ENCODE peak calls at places on chromosomes 13 and 19, in ten cellular contexts. One of them, this sample, is unnamed.

GRCh38 chr19:4374451-4375163 is 25.7 kb downstream of the SH3GL1 start:
- DNase-seq in fibroblast of mammary gland: peak
- DNase-seq in A549: peak
- DNase-seq in activated CD4-positive, alpha-beta T cell treated with anti-CD3 and anti-CD28 coated beads, Interleukin-2, amount 10 ng/mL, durations not matched to agents 7 days and 5 days: no peak
- DNase-seq in cerebellum: no peak
- DNase-seq in cardiac fibroblast: peak
- DNase-seq in B cell: no peak
- DNase-seq in NCI-H1092 treated with DMSO at 0.1 percent for 48 hours: no peak
- DNase-seq in GDM1: no peak
- DNase-seq in endodermal cell: peak
- DNase-seq in this sample: no peak

GRCh38 chr13:47396915-47397314 is 500.1 kb upstream of the HTR2A start:
- DNase-seq in fibroblast of mammary gland: no peak
- DNase-seq in A549: no peak
- DNase-seq in activated CD4-positive, alpha-beta T cell treated with anti-CD3 and anti-CD28 coated beads, Interleukin-2, amount 10 ng/mL, durations not matched to agents 7 days and 5 days: no peak
- DNase-seq in cerebellum: no peak
- DNase-seq in cardiac fibroblast: no peak
- DNase-seq in B cell: no peak
- DNase-seq in NCI-H1092 treated with DMSO at 0.1 percent for 48 hours: no peak
- DNase-seq in GDM1: no peak
- DNase-seq in endodermal cell: no peak
- DNase-seq in this sample: no peak

GRCh38 chr13:72072223-72072622 is 205.2 kb upstream of the DACH1 start:
- DNase-seq in fibroblast of mammary gland: no peak
- DNase-seq in A549: no peak
- DNase-seq in activated CD4-positive, alpha-beta T cell treated with anti-CD3 and anti-CD28 coated beads, Interleukin-2, amount 10 ng/mL, durations not matched to agents 7 days and 5 days: no peak
- DNase-seq in cerebellum: no peak
- DNase-seq in cardiac fibroblast: no peak
- DNase-seq in B cell: no peak
- DNase-seq in NCI-H1092 treated with DMSO at 0.1 percent for 48 hours: no peak
- DNase-seq in GDM1: no peak
- DNase-seq in endodermal cell: no peak
- DNase-seq in this sample: no peak

GRCh38 chr13:37481005-37481857 is 117.3 kb downstream of the POSTN start:
- DNase-seq in fibroblast of mammary gland: peak
- DNase-seq in A549: no peak
- DNase-seq in activated CD4-positive, alpha-beta T cell treated with anti-CD3 and anti-CD28 coated beads, Interleukin-2, amount 10 ng/mL, durations not matched to agents 7 days and 5 days: no peak
- DNase-seq in cerebellum: no peak
- DNase-seq in cardiac fibroblast: peak
- DNase-seq in B cell: no peak
- DNase-seq in NCI-H1092 treated with DMSO at 0.1 percent for 48 hours: peak
- DNase-seq in GDM1: no peak
- DNase-seq in endodermal cell: no peak
- DNase-seq in this sample: no peak

GRCh38 chr13:23963184-23963931 is 66.1 kb upstream of the C1QTNF9B start:
- DNase-seq in fibroblast of mammary gland: no peak
- DNase-seq in A549: no peak
- DNase-seq in activated CD4-positive, alpha-beta T cell treated with anti-CD3 and anti-CD28 coated beads, Interleukin-2, amount 10 ng/mL, durations not matched to agents 7 days and 5 days: no peak
- DNase-seq in cerebellum: no peak
- DNase-seq in cardiac fibroblast: no peak
- DNase-seq in B cell: no peak
- DNase-seq in NCI-H1092 treated with DMSO at 0.1 percent for 48 hours: no peak
- DNase-seq in GDM1: no peak
- DNase-seq in endodermal cell: no peak
- DNase-seq in this sample: no peak

GRCh38 chr19:1970003-1970805 is 29.2 kb downstream of the CSNK1G2 start:
- DNase-seq in fibroblast of mammary gland: peak
- DNase-seq in A549: no peak
- DNase-seq in activated CD4-positive, alpha-beta T cell treated with anti-CD3 and anti-CD28 coated beads, Interleukin-2, amount 10 ng/mL, durations not matched to agents 7 days and 5 days: no peak
- DNase-seq in cerebellum: peak
- DNase-seq in cardiac fibroblast: no peak
- DNase-seq in B cell: no peak
- DNase-seq in NCI-H1092 treated with DMSO at 0.1 percent for 48 hours: no peak
- DNase-seq in GDM1: no peak
- DNase-seq in endodermal cell: no peak
- DNase-seq in this sample: no peak

GRCh38 chr19:41541990-41542584 is 33.9 kb upstream of the CEACAM21 start:
- DNase-seq in fibroblast of mammary gland: peak
- DNase-seq in A549: peak
- DNase-seq in activated CD4-positive, alpha-beta T cell treated with anti-CD3 and anti-CD28 coated beads, Interleukin-2, amount 10 ng/mL, durations not matched to agents 7 days and 5 days: peak
- DNase-seq in cerebellum: no peak
- DNase-seq in cardiac fibroblast: peak
- DNase-seq in B cell: no peak
- DNase-seq in NCI-H1092 treated with DMSO at 0.1 percent for 48 hours: no peak
- DNase-seq in GDM1: peak
- DNase-seq in endodermal cell: peak
- DNase-seq in this sample: no peak

GRCh38 chr19:52170863-52171320 is 529 bp downstream of the ZNF836 start:
- DNase-seq in fibroblast of mammary gland: no peak
- DNase-seq in A549: no peak
- DNase-seq in activated CD4-positive, alpha-beta T cell treated with anti-CD3 and anti-CD28 coated beads, Interleukin-2, amount 10 ng/mL, durations not matched to agents 7 days and 5 days: no peak
- DNase-seq in cerebellum: peak
- DNase-seq in cardiac fibroblast: no peak
- DNase-seq in B cell: peak
- DNase-seq in NCI-H1092 treated with DMSO at 0.1 percent for 48 hours: peak
- DNase-seq in GDM1: no peak
- DNase-seq in endodermal cell: peak
- DNase-seq in this sample: no peak

GRCh38 chr19:23318143-23318542 is 67.9 kb upstream of the ZNF724 start:
- DNase-seq in fibroblast of mammary gland: peak
- DNase-seq in A549: no peak
- DNase-seq in activated CD4-positive, alpha-beta T cell treated with anti-CD3 and anti-CD28 coated beads, Interleukin-2, amount 10 ng/mL, durations not matched to agents 7 days and 5 days: no peak
- DNase-seq in cerebellum: no peak
- DNase-seq in cardiac fibroblast: peak
- DNase-seq in B cell: no peak
- DNase-seq in NCI-H1092 treated with DMSO at 0.1 percent for 48 hours: no peak
- DNase-seq in GDM1: no peak
- DNase-seq in endodermal cell: no peak
- DNase-seq in this sample: no peak

GRCh38 chr19:29620931-29621351 is 14.9 kb downstream of the POP4 start:
- DNase-seq in fibroblast of mammary gland: no peak
- DNase-seq in A549: no peak
- DNase-seq in activated CD4-positive, alpha-beta T cell treated with anti-CD3 and anti-CD28 coated beads, Interleukin-2, amount 10 ng/mL, durations not matched to agents 7 days and 5 days: peak
- DNase-seq in cerebellum: no peak
- DNase-seq in cardiac fibroblast: no peak
- DNase-seq in B cell: no peak
- DNase-seq in NCI-H1092 treated with DMSO at 0.1 percent for 48 hours: no peak
- DNase-seq in GDM1: no peak
- DNase-seq in endodermal cell: no peak
- DNase-seq in this sample: no peak

GRCh38 chr13:110593430-110594130 is 21.8 kb upstream of the NAXD start:
- DNase-seq in fibroblast of mammary gland: peak
- DNase-seq in A549: peak
- DNase-seq in activated CD4-positive, alpha-beta T cell treated with anti-CD3 and anti-CD28 coated beads, Interleukin-2, amount 10 ng/mL, durations not matched to agents 7 days and 5 days: peak
- DNase-seq in cerebellum: peak
- DNase-seq in cardiac fibroblast: peak
- DNase-seq in B cell: peak
- DNase-seq in NCI-H1092 treated with DMSO at 0.1 percent for 48 hours: peak
- DNase-seq in GDM1: peak
- DNase-seq in endodermal cell: peak
- DNase-seq in this sample: peak

This sample was measured in 8988T.